ENCODE peak calls at places on chromosomes 6 and 20, in ten cellular contexts. One of them, this sample, is unnamed.

GRCh38 chr6:90537723-90538407 is 49.0 kb downstream of the MAP3K7 start:
- DNase-seq in activated B cell treated with CpG ODN at 0.5 μM for 24 hours: no peak
- DNase-seq in SK-N-SH: no peak
- DNase-seq in iPS DF 19.7: no peak
- DNase-seq in neural progenitor cell: no peak
- DNase-seq in iris pigment epithelial cell: peak
- DNase-seq in cardiac fibroblast: peak
- DNase-seq in activated naive CD4-positive, alpha-beta T cell treated with anti-CD3 and anti-CD28 coated beads, Interleukin-2, amount 10 ng/mL, durations not matched to agents 7 days and 5 days: no peak
- DNase-seq in activated naive CD8-positive, alpha-beta T cell treated with anti-CD3 and anti-CD28 coated beads, Interleukin-2, amount 50 U/mL, for 16 hours: no peak
- DNase-seq in NCI-H748 treated with DMSO at 0.1 percent for 48 hours: no peak
- DNase-seq in this sample: no peak

GRCh38 chr6:53646606-53647005 is 18.9 kb downstream of the KLHL31 start:
- DNase-seq in cardiac fibroblast: no peak
- DNase-seq in iris pigment epithelial cell: no peak
- DNase-seq in activated B cell treated with CpG ODN at 0.5 μM for 24 hours: no peak
- DNase-seq in NCI-H748 treated with DMSO at 0.1 percent for 48 hours: no peak
- DNase-seq in activated naive CD8-positive, alpha-beta T cell treated with anti-CD3 and anti-CD28 coated beads, Interleukin-2, amount 50 U/mL, for 16 hours: no peak
- DNase-seq in activated naive CD4-positive, alpha-beta T cell treated with anti-CD3 and anti-CD28 coated beads, Interleukin-2, amount 10 ng/mL, durations not matched to agents 7 days and 5 days: no peak
- DNase-seq in neural progenitor cell: no peak
- DNase-seq in SK-N-SH: no peak
- DNase-seq in iPS DF 19.7: no peak
- DNase-seq in this sample: no peak

GRCh38 chr20:11331096-11331495 is 586.6 kb upstream of the BTBD3 start:
- DNase-seq in activated naive CD8-positive, alpha-beta T cell treated with anti-CD3 and anti-CD28 coated beads, Interleukin-2, amount 50 U/mL, for 16 hours: no peak
- DNase-seq in NCI-H748 treated with DMSO at 0.1 percent for 48 hours: no peak
- DNase-seq in iris pigment epithelial cell: peak
- DNase-seq in cardiac fibroblast: no peak
- DNase-seq in SK-N-SH: no peak
- DNase-seq in neural progenitor cell: no peak
- DNase-seq in activated naive CD4-positive, alpha-beta T cell treated with anti-CD3 and anti-CD28 coated beads, Interleukin-2, amount 10 ng/mL, durations not matched to agents 7 days and 5 days: no peak
- DNase-seq in activated B cell treated with CpG ODN at 0.5 μM for 24 hours: no peak
- DNase-seq in iPS DF 19.7: no peak
- DNase-seq in this sample: no peak

GRCh38 chr6:41901882-41902519 is 6.8 kb upstream of the USP49 start:
- DNase-seq in neural progenitor cell: peak
- DNase-seq in iPS DF 19.7: no peak
- DNase-seq in activated naive CD8-positive, alpha-beta T cell treated with anti-CD3 and anti-CD28 coated beads, Interleukin-2, amount 50 U/mL, for 16 hours: peak
- DNase-seq in NCI-H748 treated with DMSO at 0.1 percent for 48 hours: no peak
- DNase-seq in activated B cell treated with CpG ODN at 0.5 μM for 24 hours: no peak
- DNase-seq in cardiac fibroblast: peak
- DNase-seq in activated naive CD4-positive, alpha-beta T cell treated with anti-CD3 and anti-CD28 coated beads, Interleukin-2, amount 10 ng/mL, durations not matched to agents 7 days and 5 days: peak
- DNase-seq in iris pigment epithelial cell: peak
- DNase-seq in SK-N-SH: no peak
- DNase-seq in this sample: no peak

GRCh38 chr6:53483423-53484353 is 61.2 kb downstream of the GCLC start:
- DNase-seq in iPS DF 19.7: no peak
- DNase-seq in NCI-H748 treated with DMSO at 0.1 percent for 48 hours: no peak
- DNase-seq in activated naive CD8-positive, alpha-beta T cell treated with anti-CD3 and anti-CD28 coated beads, Interleukin-2, amount 50 U/mL, for 16 hours: no peak
- DNase-seq in activated naive CD4-positive, alpha-beta T cell treated with anti-CD3 and anti-CD28 coated beads, Interleukin-2, amount 10 ng/mL, durations not matched to agents 7 days and 5 days: no peak
- DNase-seq in neural progenitor cell: no peak
- DNase-seq in SK-N-SH: peak
- DNase-seq in cardiac fibroblast: peak
- DNase-seq in iris pigment epithelial cell: peak
- DNase-seq in activated B cell treated with CpG ODN at 0.5 μM for 24 hours: no peak
- DNase-seq in this sample: no peak

GRCh38 chr6:161369339-161369738 is 95.5 kb upstream of the AGPAT4 start:
- DNase-seq in activated naive CD4-positive, alpha-beta T cell treated with anti-CD3 and anti-CD28 coated beads, Interleukin-2, amount 10 ng/mL, durations not matched to agents 7 days and 5 days: no peak
- DNase-seq in cardiac fibroblast: peak
- DNase-seq in NCI-H748 treated with DMSO at 0.1 percent for 48 hours: no peak
- DNase-seq in activated naive CD8-positive, alpha-beta T cell treated with anti-CD3 and anti-CD28 coated beads, Interleukin-2, amount 50 U/mL, for 16 hours: no peak
- DNase-seq in neural progenitor cell: no peak
- DNase-seq in iPS DF 19.7: no peak
- DNase-seq in SK-N-SH: no peak
- DNase-seq in activated B cell treated with CpG ODN at 0.5 μM for 24 hours: no peak
- DNase-seq in iris pigment epithelial cell: peak
- DNase-seq in this sample: no peak

GRCh38 chr20:44017905-44018683 is 103.4 kb downstream of the TOX2 start:
- DNase-seq in neural progenitor cell: no peak
- DNase-seq in activated naive CD8-positive, alpha-beta T cell treated with anti-CD3 and anti-CD28 coated beads, Interleukin-2, amount 50 U/mL, for 16 hours: no peak
- DNase-seq in activated B cell treated with CpG ODN at 0.5 μM for 24 hours: no peak
- DNase-seq in iris pigment epithelial cell: peak
- DNase-seq in activated naive CD4-positive, alpha-beta T cell treated with anti-CD3 and anti-CD28 coated beads, Interleukin-2, amount 10 ng/mL, durations not matched to agents 7 days and 5 days: no peak
- DNase-seq in cardiac fibroblast: peak
- DNase-seq in NCI-H748 treated with DMSO at 0.1 percent for 48 hours: peak
- DNase-seq in iPS DF 19.7: no peak
- DNase-seq in SK-N-SH: peak
- DNase-seq in this sample: no peak

GRCh38 chr6:36985384-36985962 is 523 bp downstream of the MTCH1 start:
- DNase-seq in SK-N-SH: no peak
- DNase-seq in activated B cell treated with CpG ODN at 0.5 μM for 24 hours: no peak
- DNase-seq in activated naive CD8-positive, alpha-beta T cell treated with anti-CD3 and anti-CD28 coated beads, Interleukin-2, amount 50 U/mL, for 16 hours: no peak
- DNase-seq in neural progenitor cell: no peak
- DNase-seq in iPS DF 19.7: no peak
- DNase-seq in activated naive CD4-positive, alpha-beta T cell treated with anti-CD3 and anti-CD28 coated beads, Interleukin-2, amount 10 ng/mL, durations not matched to agents 7 days and 5 days: no peak
- DNase-seq in cardiac fibroblast: no peak
- DNase-seq in iris pigment epithelial cell: no peak
- DNase-seq in NCI-H748 treated with DMSO at 0.1 percent for 48 hours: no peak
- DNase-seq in this sample: no peak

GRCh38 chr20:56195946-56196345 is 52.6 kb upstream of the MC3R start:
- DNase-seq in NCI-H748 treated with DMSO at 0.1 percent for 48 hours: no peak
- DNase-seq in activated B cell treated with CpG ODN at 0.5 μM for 24 hours: no peak
- DNase-seq in neural progenitor cell: no peak
- DNase-seq in activated naive CD8-positive, alpha-beta T cell treated with anti-CD3 and anti-CD28 coated beads, Interleukin-2, amount 50 U/mL, for 16 hours: no peak
- DNase-seq in iPS DF 19.7: no peak
- DNase-seq in iris pigment epithelial cell: no peak
- DNase-seq in SK-N-SH: no peak
- DNase-seq in activated naive CD4-positive, alpha-beta T cell treated with anti-CD3 and anti-CD28 coated beads, Interleukin-2, amount 10 ng/mL, durations not matched to agents 7 days and 5 days: no peak
- DNase-seq in cardiac fibroblast: no peak
- DNase-seq in this sample: no peak

GRCh38 chr6:85866373-85866740 is 223.7 kb upstream of the SYNCRIP start:
- DNase-seq in activated B cell treated with CpG ODN at 0.5 μM for 24 hours: no peak
- DNase-seq in cardiac fibroblast: peak
- DNase-seq in NCI-H748 treated with DMSO at 0.1 percent for 48 hours: no peak
- DNase-seq in neural progenitor cell: no peak
- DNase-seq in activated naive CD8-positive, alpha-beta T cell treated with anti-CD3 and anti-CD28 coated beads, Interleukin-2, amount 50 U/mL, for 16 hours: no peak
- DNase-seq in iPS DF 19.7: no peak
- DNase-seq in SK-N-SH: no peak
- DNase-seq in activated naive CD4-positive, alpha-beta T cell treated with anti-CD3 and anti-CD28 coated beads, Interleukin-2, amount 10 ng/mL, durations not matched to agents 7 days and 5 days: no peak
- DNase-seq in iris pigment epithelial cell: no peak
- DNase-seq in this sample: no peak

GRCh38 chr6:41344865-41345264 is 9.5 kb downstream of the NCR2 start:
- DNase-seq in SK-N-SH: no peak
- DNase-seq in cardiac fibroblast: no peak
- DNase-seq in NCI-H748 treated with DMSO at 0.1 percent for 48 hours: no peak
- DNase-seq in neural progenitor cell: no peak
- DNase-seq in activated B cell treated with CpG ODN at 0.5 μM for 24 hours: no peak
- DNase-seq in activated naive CD4-positive, alpha-beta T cell treated with anti-CD3 and anti-CD28 coated beads, Interleukin-2, amount 10 ng/mL, durations not matched to agents 7 days and 5 days: peak
- DNase-seq in iPS DF 19.7: no peak
- DNase-seq in iris pigment epithelial cell: no peak
- DNase-seq in activated naive CD8-positive, alpha-beta T cell treated with anti-CD3 and anti-CD28 coated beads, Interleukin-2, amount 50 U/mL, for 16 hours: no peak
- DNase-seq in this sample: no peak

GRCh38 chr6:39366875-39367618 is 44.5 kb upstream of the KCNK16 start:
- DNase-seq in NCI-H748 treated with DMSO at 0.1 percent for 48 hours: peak
- DNase-seq in neural progenitor cell: no peak
- DNase-seq in iPS DF 19.7: no peak
- DNase-seq in activated B cell treated with CpG ODN at 0.5 μM for 24 hours: no peak
- DNase-seq in activated naive CD8-positive, alpha-beta T cell treated with anti-CD3 and anti-CD28 coated beads, Interleukin-2, amount 50 U/mL, for 16 hours: no peak
- DNase-seq in iris pigment epithelial cell: no peak
- DNase-seq in cardiac fibroblast: no peak
- DNase-seq in activated naive CD4-positive, alpha-beta T cell treated with anti-CD3 and anti-CD28 coated beads, Interleukin-2, amount 10 ng/mL, durations not matched to agents 7 days and 5 days: no peak
- DNase-seq in SK-N-SH: peak
- DNase-seq in this sample: no peak

GRCh38 chr6:128005009-128005408 is 104.2 kb upstream of the THEMIS start:
- DNase-seq in neural progenitor cell: no peak
- DNase-seq in activated B cell treated with CpG ODN at 0.5 μM for 24 hours: no peak
- DNase-seq in iris pigment epithelial cell: peak
- DNase-seq in activated naive CD8-positive, alpha-beta T cell treated with anti-CD3 and anti-CD28 coated beads, Interleukin-2, amount 50 U/mL, for 16 hours: no peak
- DNase-seq in activated naive CD4-positive, alpha-beta T cell treated with anti-CD3 and anti-CD28 coated beads, Interleukin-2, amount 10 ng/mL, durations not matched to agents 7 days and 5 days: no peak
- DNase-seq in cardiac fibroblast: peak
- DNase-seq in iPS DF 19.7: no peak
- DNase-seq in SK-N-SH: no peak
- DNase-seq in NCI-H748 treated with DMSO at 0.1 percent for 48 hours: no peak
- DNase-seq in this sample: no peak

GRCh38 chr6:111549744-111550143 is 55.9 kb downstream of the TRAF3IP2 start:
- DNase-seq in activated B cell treated with CpG ODN at 0.5 μM for 24 hours: no peak
- DNase-seq in iris pigment epithelial cell: no peak
- DNase-seq in activated naive CD8-positive, alpha-beta T cell treated with anti-CD3 and anti-CD28 coated beads, Interleukin-2, amount 50 U/mL, for 16 hours: no peak
- DNase-seq in SK-N-SH: no peak
- DNase-seq in neural progenitor cell: no peak
- DNase-seq in NCI-H748 treated with DMSO at 0.1 percent for 48 hours: peak
- DNase-seq in cardiac fibroblast: no peak
- DNase-seq in activated naive CD4-positive, alpha-beta T cell treated with anti-CD3 and anti-CD28 coated beads, Interleukin-2, amount 10 ng/mL, durations not matched to agents 7 days and 5 days: no peak
- DNase-seq in iPS DF 19.7: no peak
- DNase-seq in this sample: no peak

GRCh38 chr6:136024711-136025110 is 173.2 kb downstream of the PDE7B start:
- DNase-seq in neural progenitor cell: no peak
- DNase-seq in iris pigment epithelial cell: no peak
- DNase-seq in activated naive CD8-positive, alpha-beta T cell treated with anti-CD3 and anti-CD28 coated beads, Interleukin-2, amount 50 U/mL, for 16 hours: no peak
- DNase-seq in cardiac fibroblast: no peak
- DNase-seq in NCI-H748 treated with DMSO at 0.1 percent for 48 hours: no peak
- DNase-seq in activated naive CD4-positive, alpha-beta T cell treated with anti-CD3 and anti-CD28 coated beads, Interleukin-2, amount 10 ng/mL, durations not matched to agents 7 days and 5 days: no peak
- DNase-seq in activated B cell treated with CpG ODN at 0.5 μM for 24 hours: no peak
- DNase-seq in iPS DF 19.7: no peak
- DNase-seq in SK-N-SH: no peak
- DNase-seq in this sample: no peak

GRCh38 chr20:57165427-57166004 is 100.9 kb downstream of the BMP7 start:
- DNase-seq in cardiac fibroblast: no peak
- DNase-seq in neural progenitor cell: no peak
- DNase-seq in activated naive CD8-positive, alpha-beta T cell treated with anti-CD3 and anti-CD28 coated beads, Interleukin-2, amount 50 U/mL, for 16 hours: no peak
- DNase-seq in NCI-H748 treated with DMSO at 0.1 percent for 48 hours: no peak
- DNase-seq in iPS DF 19.7: no peak
- DNase-seq in SK-N-SH: no peak
- DNase-seq in activated naive CD4-positive, alpha-beta T cell treated with anti-CD3 and anti-CD28 coated beads, Interleukin-2, amount 10 ng/mL, durations not matched to agents 7 days and 5 days: no peak
- DNase-seq in activated B cell treated with CpG ODN at 0.5 μM for 24 hours: no peak
- DNase-seq in iris pigment epithelial cell: no peak
- DNase-seq in this sample: no peak

GRCh38 chr20:5349448-5349847 is 32.7 kb upstream of the PROKR2 start:
- DNase-seq in activated naive CD4-positive, alpha-beta T cell treated with anti-CD3 and anti-CD28 coated beads, Interleukin-2, amount 10 ng/mL, durations not matched to agents 7 days and 5 days: no peak
- DNase-seq in iPS DF 19.7: no peak
- DNase-seq in NCI-H748 treated with DMSO at 0.1 percent for 48 hours: no peak
- DNase-seq in cardiac fibroblast: no peak
- DNase-seq in SK-N-SH: no peak
- DNase-seq in neural progenitor cell: no peak
- DNase-seq in activated B cell treated with CpG ODN at 0.5 μM for 24 hours: no peak
- DNase-seq in activated naive CD8-positive, alpha-beta T cell treated with anti-CD3 and anti-CD28 coated beads, Interleukin-2, amount 50 U/mL, for 16 hours: no peak
- DNase-seq in iris pigment epithelial cell: peak
- DNase-seq in this sample: no peak

GRCh38 chr20:53736757-53737403 is 143.2 kb upstream of the ZNF217 start:
- DNase-seq in activated naive CD4-positive, alpha-beta T cell treated with anti-CD3 and anti-CD28 coated beads, Interleukin-2, amount 10 ng/mL, durations not matched to agents 7 days and 5 days: no peak
- DNase-seq in SK-N-SH: no peak
- DNase-seq in activated B cell treated with CpG ODN at 0.5 μM for 24 hours: no peak
- DNase-seq in iris pigment epithelial cell: peak
- DNase-seq in cardiac fibroblast: peak
- DNase-seq in neural progenitor cell: no peak
- DNase-seq in activated naive CD8-positive, alpha-beta T cell treated with anti-CD3 and anti-CD28 coated beads, Interleukin-2, amount 50 U/mL, for 16 hours: no peak
- DNase-seq in NCI-H748 treated with DMSO at 0.1 percent for 48 hours: no peak
- DNase-seq in iPS DF 19.7: no peak
- DNase-seq in this sample: no peak

GRCh38 chr6:134517863-134518262 is 200.0 kb upstream of the SGK1 start:
- DNase-seq in neural progenitor cell: no peak
- DNase-seq in iris pigment epithelial cell: no peak
- DNase-seq in activated naive CD4-positive, alpha-beta T cell treated with anti-CD3 and anti-CD28 coated beads, Interleukin-2, amount 10 ng/mL, durations not matched to agents 7 days and 5 days: no peak
- DNase-seq in cardiac fibroblast: peak
- DNase-seq in SK-N-SH: peak
- DNase-seq in activated naive CD8-positive, alpha-beta T cell treated with anti-CD3 and anti-CD28 coated beads, Interleukin-2, amount 50 U/mL, for 16 hours: no peak
- DNase-seq in activated B cell treated with CpG ODN at 0.5 μM for 24 hours: no peak
- DNase-seq in iPS DF 19.7: no peak
- DNase-seq in NCI-H748 treated with DMSO at 0.1 percent for 48 hours: no peak
- DNase-seq in this sample: no peak

GRCh38 chr6:105941616-105942412 is 144.3 kb upstream of the PRDM1 start:
- DNase-seq in iris pigment epithelial cell: peak
- DNase-seq in SK-N-SH: no peak
- DNase-seq in activated B cell treated with CpG ODN at 0.5 μM for 24 hours: no peak
- DNase-seq in activated naive CD8-positive, alpha-beta T cell treated with anti-CD3 and anti-CD28 coated beads, Interleukin-2, amount 50 U/mL, for 16 hours: no peak
- DNase-seq in NCI-H748 treated with DMSO at 0.1 percent for 48 hours: no peak
- DNase-seq in cardiac fibroblast: no peak
- DNase-seq in neural progenitor cell: no peak
- DNase-seq in iPS DF 19.7: no peak
- DNase-seq in activated naive CD4-positive, alpha-beta T cell treated with anti-CD3 and anti-CD28 coated beads, Interleukin-2, amount 10 ng/mL, durations not matched to agents 7 days and 5 days: no peak
- DNase-seq in this sample: no peak

GRCh38 chr20:61963149-61963548 is 102.5 kb downstream of the TAF4 start:
- DNase-seq in activated naive CD4-positive, alpha-beta T cell treated with anti-CD3 and anti-CD28 coated beads, Interleukin-2, amount 10 ng/mL, durations not matched to agents 7 days and 5 days: no peak
- DNase-seq in cardiac fibroblast: no peak
- DNase-seq in SK-N-SH: no peak
- DNase-seq in iPS DF 19.7: no peak
- DNase-seq in NCI-H748 treated with DMSO at 0.1 percent for 48 hours: no peak
- DNase-seq in iris pigment epithelial cell: no peak
- DNase-seq in activated naive CD8-positive, alpha-beta T cell treated with anti-CD3 and anti-CD28 coated beads, Interleukin-2, amount 50 U/mL, for 16 hours: no peak
- DNase-seq in activated B cell treated with CpG ODN at 0.5 μM for 24 hours: no peak
- DNase-seq in neural progenitor cell: no peak
- DNase-seq in this sample: no peak

GRCh38 chr20:44981736-44982406 is 15.6 kb downstream of the STK4 start:
- DNase-seq in activated B cell treated with CpG ODN at 0.5 μM for 24 hours: no peak
- DNase-seq in NCI-H748 treated with DMSO at 0.1 percent for 48 hours: no peak
- DNase-seq in SK-N-SH: no peak
- DNase-seq in cardiac fibroblast: no peak
- DNase-seq in iPS DF 19.7: no peak
- DNase-seq in activated naive CD4-positive, alpha-beta T cell treated with anti-CD3 and anti-CD28 coated beads, Interleukin-2, amount 10 ng/mL, durations not matched to agents 7 days and 5 days: no peak
- DNase-seq in neural progenitor cell: no peak
- DNase-seq in iris pigment epithelial cell: no peak
- DNase-seq in activated naive CD8-positive, alpha-beta T cell treated with anti-CD3 and anti-CD28 coated beads, Interleukin-2, amount 50 U/mL, for 16 hours: no peak
- DNase-seq in this sample: no peak

GRCh38 chr20:24139846-24140245 is 151.3 kb upstream of the GGTLC1 start:
- DNase-seq in activated naive CD4-positive, alpha-beta T cell treated with anti-CD3 and anti-CD28 coated beads, Interleukin-2, amount 10 ng/mL, durations not matched to agents 7 days and 5 days: no peak
- DNase-seq in activated naive CD8-positive, alpha-beta T cell treated with anti-CD3 and anti-CD28 coated beads, Interleukin-2, amount 50 U/mL, for 16 hours: no peak
- DNase-seq in NCI-H748 treated with DMSO at 0.1 percent for 48 hours: no peak
- DNase-seq in cardiac fibroblast: no peak
- DNase-seq in iris pigment epithelial cell: no peak
- DNase-seq in SK-N-SH: no peak
- DNase-seq in iPS DF 19.7: no peak
- DNase-seq in activated B cell treated with CpG ODN at 0.5 μM for 24 hours: no peak
- DNase-seq in neural progenitor cell: no peak
- DNase-seq in this sample: no peak

GRCh38 chr6:87407531-87407895 is 259 bp upstream of the CFAP206 start:
- DNase-seq in activated naive CD4-positive, alpha-beta T cell treated with anti-CD3 and anti-CD28 coated beads, Interleukin-2, amount 10 ng/mL, durations not matched to agents 7 days and 5 days: no peak
- DNase-seq in neural progenitor cell: no peak
- DNase-seq in cardiac fibroblast: peak
- DNase-seq in SK-N-SH: no peak
- DNase-seq in iris pigment epithelial cell: peak
- DNase-seq in activated B cell treated with CpG ODN at 0.5 μM for 24 hours: no peak
- DNase-seq in NCI-H748 treated with DMSO at 0.1 percent for 48 hours: peak
- DNase-seq in activated naive CD8-positive, alpha-beta T cell treated with anti-CD3 and anti-CD28 coated beads, Interleukin-2, amount 50 U/mL, for 16 hours: no peak
- DNase-seq in iPS DF 19.7: no peak
- DNase-seq in this sample: no peak

GRCh38 chr6:1426416-1426815 is 37.0 kb downstream of the FOXF2 start:
- DNase-seq in SK-N-SH: no peak
- DNase-seq in cardiac fibroblast: no peak
- DNase-seq in activated naive CD4-positive, alpha-beta T cell treated with anti-CD3 and anti-CD28 coated beads, Interleukin-2, amount 10 ng/mL, durations not matched to agents 7 days and 5 days: no peak
- DNase-seq in iris pigment epithelial cell: no peak
- DNase-seq in NCI-H748 treated with DMSO at 0.1 percent for 48 hours: no peak
- DNase-seq in activated B cell treated with CpG ODN at 0.5 μM for 24 hours: no peak
- DNase-seq in iPS DF 19.7: no peak
- DNase-seq in activated naive CD8-positive, alpha-beta T cell treated with anti-CD3 and anti-CD28 coated beads, Interleukin-2, amount 50 U/mL, for 16 hours: no peak
- DNase-seq in neural progenitor cell: no peak
- DNase-seq in this sample: no peak

GRCh38 chr6:28767691-28768090 is 156.1 kb downstream of the TRIM27 start:
- DNase-seq in activated naive CD8-positive, alpha-beta T cell treated with anti-CD3 and anti-CD28 coated beads, Interleukin-2, amount 50 U/mL, for 16 hours: no peak
- DNase-seq in SK-N-SH: no peak
- DNase-seq in cardiac fibroblast: no peak
- DNase-seq in neural progenitor cell: no peak
- DNase-seq in NCI-H748 treated with DMSO at 0.1 percent for 48 hours: no peak
- DNase-seq in iPS DF 19.7: no peak
- DNase-seq in activated naive CD4-positive, alpha-beta T cell treated with anti-CD3 and anti-CD28 coated beads, Interleukin-2, amount 10 ng/mL, durations not matched to agents 7 days and 5 days: no peak
- DNase-seq in activated B cell treated with CpG ODN at 0.5 μM for 24 hours: no peak
- DNase-seq in iris pigment epithelial cell: no peak
- DNase-seq in this sample: no peak

GRCh38 chr20:22048241-22048640 is 342.8 kb downstream of the PAX1 start:
- DNase-seq in NCI-H748 treated with DMSO at 0.1 percent for 48 hours: no peak
- DNase-seq in SK-N-SH: no peak
- DNase-seq in activated B cell treated with CpG ODN at 0.5 μM for 24 hours: no peak
- DNase-seq in activated naive CD4-positive, alpha-beta T cell treated with anti-CD3 and anti-CD28 coated beads, Interleukin-2, amount 10 ng/mL, durations not matched to agents 7 days and 5 days: no peak
- DNase-seq in iris pigment epithelial cell: no peak
- DNase-seq in activated naive CD8-positive, alpha-beta T cell treated with anti-CD3 and anti-CD28 coated beads, Interleukin-2, amount 50 U/mL, for 16 hours: no peak
- DNase-seq in cardiac fibroblast: no peak
- DNase-seq in neural progenitor cell: no peak
- DNase-seq in iPS DF 19.7: no peak
- DNase-seq in this sample: no peak

GRCh38 chr6:99603421-99604160 is 3.0 kb upstream of the PRDM13 start:
- DNase-seq in NCI-H748 treated with DMSO at 0.1 percent for 48 hours: no peak
- DNase-seq in iPS DF 19.7: no peak
- DNase-seq in activated B cell treated with CpG ODN at 0.5 μM for 24 hours: no peak
- DNase-seq in activated naive CD4-positive, alpha-beta T cell treated with anti-CD3 and anti-CD28 coated beads, Interleukin-2, amount 10 ng/mL, durations not matched to agents 7 days and 5 days: no peak
- DNase-seq in SK-N-SH: peak
- DNase-seq in cardiac fibroblast: peak
- DNase-seq in iris pigment epithelial cell: no peak
- DNase-seq in neural progenitor cell: peak
- DNase-seq in activated naive CD8-positive, alpha-beta T cell treated with anti-CD3 and anti-CD28 coated beads, Interleukin-2, amount 50 U/mL, for 16 hours: no peak
- DNase-seq in this sample: peak